ENCODE peak calls at places on chromosome 15, in four cellular contexts. X is fibroblast of villous mesenchyme, R is activated B cell treated with CpG ODN at 0.5 μM for 24 hours, O is type B pancreatic cell. B is an unnamed sample.

GRCh38 chr15:67746450-67746849 is 78.9 kb upstream of the SKOR1 start:
- DNase-seq in X (no peak), R (no peak), O (no peak), B (no peak)

GRCh38 chr15:85959573-85959972 is 120.1 kb upstream of the AGBL1 start:
- DNase-seq in O (no peak), X (no peak), R (no peak), B (no peak)

GRCh38 chr15:84992157-84992940 is 10.7 kb downstream of the PDE8A start:
- DNase-seq in O (no peak), X (peak), R (no peak), B (no peak)

GRCh38 chr15:95559875-95560394 is 770.6 kb upstream of the NR2F2 start:
- DNase-seq in X (peak), R (no peak), O (no peak), B (no peak)

GRCh38 chr15:50049871-50050270 is 69.2 kb downstream of the ATP8B4 start:
- DNase-seq in X (peak), O (no peak), R (no peak), B (no peak)

GRCh38 chr15:66850078-66850991 is 148.3 kb downstream of the SMAD6 start:
- DNase-seq in O (no peak), R (no peak), X (peak), B (peak)

GRCh38 chr15:86275361-86275760 is 195.7 kb downstream of the AGBL1 start:
- DNase-seq in O (no peak), R (no peak), X (no peak), B (no peak)

GRCh38 chr15:85453144-85453872 is 72.9 kb downstream of the AKAP13 start:
- DNase-seq in X (no peak), R (no peak), O (no peak), B (no peak)

GRCh38 chr15:85318048-85318731 is 62.2 kb upstream of the AKAP13 start:
- DNase-seq in R (no peak), O (no peak), X (peak), B (no peak)

GRCh38 chr15:58988011-58988785 is 735 bp downstream of the RNF111 start:
- DNase-seq in O (peak), X (peak), R (peak), B (peak)

GRCh38 chr15:57172925-57173324 is 203.4 kb upstream of the CGNL1 start:
- DNase-seq in O (no peak), R (no peak), X (peak), B (no peak)
- TF ChIP-seq CTCF in O (no peak), R (no peak), X (no peak), B (no peak)

GRCh38 chr15:75594276-75594675 is 15.2 kb upstream of the PTPN9 start:
- DNase-seq in O (no peak), X (peak), R (no peak), B (no peak)

GRCh38 chr15:75598361-75598760 is 19.2 kb upstream of the PTPN9 start:
- DNase-seq in X (no peak), O (no peak), R (no peak), B (no peak)

GRCh38 chr15:75599396-75599795 is 20.3 kb upstream of the PTPN9 start:
- DNase-seq in R (no peak), O (no peak), X (peak), B (no peak)

GRCh38 chr15:75596703-75597345 is 17.7 kb upstream of the PTPN9 start:
- DNase-seq in O (no peak), X (no peak), R (no peak), B (no peak)

DNA sequence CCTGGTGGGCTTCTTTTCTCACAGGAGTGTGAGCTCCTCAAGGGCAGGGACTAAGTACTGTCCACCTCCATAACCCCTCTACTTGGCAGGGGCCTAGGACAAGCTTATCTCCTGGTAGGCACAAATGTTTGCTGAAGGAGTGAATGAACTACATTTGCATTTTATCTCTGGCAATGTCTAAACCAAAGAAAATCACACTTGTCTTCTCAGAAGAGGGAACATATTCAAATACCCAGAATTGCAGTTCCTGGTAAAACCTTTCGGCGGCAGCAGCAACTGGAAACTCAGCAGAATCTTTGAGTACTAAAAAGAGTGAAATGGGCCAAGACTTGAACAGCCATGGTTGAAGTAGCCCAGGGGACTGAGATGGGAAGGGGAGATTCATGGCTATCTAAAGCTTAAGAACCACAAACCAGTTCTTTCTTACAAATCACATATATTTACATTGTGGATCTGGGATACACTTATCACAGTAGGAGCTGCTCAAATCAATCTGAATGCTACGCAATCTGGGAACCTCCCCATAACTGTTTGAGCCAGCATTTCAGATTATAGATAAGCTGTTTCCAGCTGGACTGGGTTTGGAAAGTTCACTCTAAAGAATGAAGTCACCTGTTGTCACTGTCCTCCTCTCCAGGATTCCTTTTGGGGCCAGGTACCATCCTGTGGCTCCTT is 18.7 kb upstream of the PTPN9 start:
- DNase-seq in R (no peak), X (peak), O (no peak), B (no peak)
- TF ChIP-seq CTCF in R (no peak), X (peak), O (peak), B (peak)

GRCh38 chr15:80512729-80513670 is 108.8 kb downstream of the ARNT2 start:
- DNase-seq in O (no peak), R (no peak), X (peak), B (no peak)
- TF ChIP-seq CTCF in O (no peak), R (no peak), X (peak), B (no peak)

GRCh38 chr15:42490743-42491539 is at the start of gene ZNF106:
- DNase-seq in X (peak), R (peak), O (peak), B (peak)
- TF ChIP-seq CTCF in X (no peak), R (no peak), O (no peak), B (no peak)

GRCh38 chr15:63243101-63243500 is 34.3 kb upstream of the APH1B start:
- DNase-seq in O (no peak), R (no peak), X (peak), B (no peak)
- TF ChIP-seq CTCF in O (no peak), R (no peak), X (peak), B (no peak)

GRCh38 chr15:73558529-73558928 is 74.7 kb downstream of the NPTN start:
- DNase-seq in R (no peak), X (no peak), O (no peak), B (no peak)

GRCh38 chr15:73564255-73564654 is 68.9 kb downstream of the NPTN start:
- DNase-seq in X (peak), O (no peak), R (no peak), B (peak)

GRCh38 chr15:73555080-73555479 is 78.1 kb downstream of the NPTN start:
- DNase-seq in X (no peak), O (no peak), R (no peak), B (no peak)

GRCh38 chr15:73560501-73561117 is 72.6 kb downstream of the NPTN start:
- DNase-seq in R (no peak), O (no peak), X (peak), B (no peak)
- TF ChIP-seq CTCF in R (no peak), O (peak), X (peak), B (peak)

GRCh38 chr15:40986820-40987219 is 33.5 kb downstream of the CHAC1 start:
- DNase-seq in X (no peak), R (no peak), O (no peak), B (no peak)
- TF ChIP-seq CTCF in X (no peak), R (no peak), O (no peak), B (no peak)

GRCh38 chr15:25136119-25136518 is 181.3 kb downstream of the SNRPN start:
- DNase-seq in X (peak), R (no peak), O (no peak), B (no peak)
- TF ChIP-seq CTCF in X (peak), R (no peak), O (peak), B (no peak)

GRCh38 chr15:52076889-52077781 is 35.4 kb downstream of the BCL2L10 start:
- DNase-seq in X (peak), R (no peak), O (no peak), B (peak)
- TF ChIP-seq CTCF in X (peak), R (no peak), O (no peak), B (no peak)

GRCh38 chr15:64092075-64092820 is 1.4 kb downstream of the CIAO2A start:
- DNase-seq in R (no peak), O (no peak), X (peak), B (no peak)
- TF ChIP-seq CTCF in R (no peak), O (peak), X (no peak), B (peak)

B was measured in CD14-positive monocyte.